ENCODE peak calls at places on chromosomes 16 and 17, in six cellular contexts. F, R, I, S, J and G are unnamed samples. For H3K9me2, the result is how much of the 10 kb centered on the place peaks cover.

GRCh38 chr16:30761427-30761927 is 385 bp downstream of the CFAP119 start:
- DNase-seq in F (no peak), S (peak), I (peak), R (peak), J (peak), G (peak)

GRCh38 chr17:14790518-14790917 is 474.6 kb downstream of the PMP22 start:
- DNase-seq in I (no peak), F (no peak), S (no peak), R (peak), J (no peak), G (peak)

GRCh38 chr16:67723940-67724339 is 4.8 kb upstream of the GFOD2 start:
- DNase-seq in J (no peak), S (no peak), F (no peak), R (no peak), I (no peak), G (no peak)

GRCh38 chr17:73508057-73508930 is 136.0 kb downstream of the SDK2 start:
- DNase-seq in J (no peak), F (no peak), I (no peak), R (no peak), S (no peak), G (no peak)

GRCh38 chr17:32980230-32980629 is 11.4 kb upstream of the SPACA3 start:
- DNase-seq in S (no peak), R (no peak), I (no peak), J (no peak), F (no peak), G (no peak)

GRCh38 chr16:26983426-26983825 is 83.3 kb upstream of the C16orf82 start:
- DNase-seq in J (no peak), I (no peak), F (no peak), S (no peak), R (peak), G (no peak)

GRCh38 chr17:74519951-74520553 is 11.2 kb downstream of the CD300LB start:
- DNase-seq in I (no peak), S (no peak), F (no peak), J (no peak), R (no peak), G (no peak)

GRCh38 chr17:78974635-78975591 is 4.8 kb downstream of the LGALS3BP start:
- DNase-seq in J (no peak), I (no peak), F (peak), R (peak), S (peak), G (peak)

GRCh38 chr17:57881143-57881542 is 31.3 kb upstream of the MRPS23 start:
- DNase-seq in F (no peak), I (no peak), R (peak), S (no peak), J (no peak), G (no peak)

GRCh38 chr16:64417711-64418227 is 704.1 kb downstream of the CDH11 start:
- DNase-seq in J (no peak), F (no peak), S (no peak), I (no peak), R (peak), G (no peak)

GRCh38 chr17:8153550-8153956 is 1.3 kb upstream of the PER1 start:
- DNase-seq in J (no peak), R (peak), I (no peak), S (peak), F (no peak), G (no peak)

GRCh38 chr17:40498281-40499084 is 2.9 kb downstream of the TNS4 start:
- DNase-seq in J (no peak), S (no peak), I (no peak), F (no peak), R (peak), G (no peak)
- H3K9ac ChIP-seq in J (no peak), S (peak), I (no peak), F (no peak), R (peak), G (no peak)

GRCh38 chr16:57029161-57030160 is 40.1 kb downstream of the NLRC5 start:
- DNase-seq in I (no peak), F (no peak), R (peak), J (no peak), S (peak), G (no peak)

GRCh38 chr16:57032931-57033330 is 43.6 kb downstream of the NLRC5 start:
- DNase-seq in J (no peak), I (no peak), F (no peak), R (no peak), S (no peak), G (no peak)

GRCh38 chr16:57032346-57032745 is 43.0 kb downstream of the NLRC5 start:
- DNase-seq in R (no peak), F (no peak), S (no peak), I (no peak), J (no peak), G (no peak)

GRCh38 chr16:57028086-57028485 is 38.7 kb downstream of the NLRC5 start:
- DNase-seq in F (no peak), R (no peak), J (peak), I (no peak), S (peak), G (no peak)

GRCh38 chr16:57030346-57030902 is 41.1 kb downstream of the NLRC5 start:
- DNase-seq in I (no peak), F (no peak), J (no peak), S (no peak), R (no peak), G (no peak)
- H3K9me2 ChIP-seq in I (under half), F (under half), J (under half), S (under half), R (under half), G (under half)

DNA sequence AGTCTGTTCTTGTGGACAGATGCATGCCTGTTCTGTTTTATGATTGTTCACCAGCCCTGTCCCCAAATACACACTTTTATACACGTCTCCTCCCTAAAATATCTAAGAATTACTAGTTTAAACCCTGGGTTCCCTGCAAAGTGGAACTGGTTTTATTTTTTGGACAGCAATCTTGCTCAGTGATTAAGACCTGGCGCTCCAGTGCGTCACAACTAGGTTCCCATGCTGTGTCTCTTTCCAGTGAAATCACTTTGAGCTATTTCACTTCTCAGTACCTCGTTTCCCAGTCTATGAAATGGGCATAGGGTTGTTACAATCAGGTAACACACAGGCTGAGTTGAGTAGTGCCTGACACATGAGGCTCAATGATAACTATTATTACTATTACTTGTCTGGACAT is 1.1 kb downstream of the CEP20 start:
- DNase-seq in R (peak), J (no peak), I (no peak), F (no peak), S (no peak), G (no peak)
- H3K9ac ChIP-seq in R (peak), J (no peak), I (peak), F (peak), S (peak), G (peak)

DNA sequence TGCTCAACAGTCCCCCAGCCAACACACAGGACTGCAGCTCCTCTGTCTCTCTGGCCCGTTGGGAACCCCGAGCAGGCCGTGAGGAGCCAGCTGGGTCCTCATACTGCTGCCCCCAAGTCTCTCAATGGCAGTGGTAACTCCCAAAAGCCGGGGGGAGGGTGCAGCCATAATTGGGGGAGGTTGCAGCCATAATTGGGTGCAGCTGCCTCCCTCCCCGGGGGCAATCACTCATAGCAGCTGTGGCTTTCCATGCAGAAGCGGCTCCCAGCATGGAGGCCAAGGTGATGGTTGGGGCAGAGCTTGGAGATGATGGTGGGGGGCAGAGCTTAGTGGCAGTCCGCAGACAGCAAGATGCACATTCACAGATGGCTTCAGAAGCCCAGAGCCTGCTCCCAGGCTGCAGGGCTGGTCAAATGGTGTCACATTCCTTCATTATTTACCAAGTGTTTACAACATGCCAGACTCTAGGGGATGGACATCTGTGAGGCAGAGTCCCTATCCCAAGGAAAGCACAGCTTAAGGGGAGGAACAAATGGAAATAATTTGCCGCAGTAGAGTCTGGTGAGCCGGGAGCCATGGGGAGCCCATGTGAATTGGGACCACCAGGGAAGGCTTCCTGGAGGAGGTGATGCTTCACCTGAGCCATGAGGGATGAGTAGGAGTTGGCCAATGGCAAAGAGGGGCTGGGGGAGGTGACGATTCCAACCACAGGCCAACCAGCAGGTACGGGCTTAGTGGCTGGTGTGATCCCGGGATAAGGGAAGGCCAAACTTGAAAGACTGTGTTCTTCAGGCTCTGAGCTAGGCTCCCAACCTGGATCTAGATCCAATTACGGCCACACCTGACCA is 8.2 kb downstream of the DOC2B start:
- DNase-seq in F (no peak), S (no peak), J (no peak), R (no peak), I (peak), G (no peak)
- H3K9me2 ChIP-seq in F (under half), S (under half), J (under half), R (under half), I (under half), G (under half)

DNA sequence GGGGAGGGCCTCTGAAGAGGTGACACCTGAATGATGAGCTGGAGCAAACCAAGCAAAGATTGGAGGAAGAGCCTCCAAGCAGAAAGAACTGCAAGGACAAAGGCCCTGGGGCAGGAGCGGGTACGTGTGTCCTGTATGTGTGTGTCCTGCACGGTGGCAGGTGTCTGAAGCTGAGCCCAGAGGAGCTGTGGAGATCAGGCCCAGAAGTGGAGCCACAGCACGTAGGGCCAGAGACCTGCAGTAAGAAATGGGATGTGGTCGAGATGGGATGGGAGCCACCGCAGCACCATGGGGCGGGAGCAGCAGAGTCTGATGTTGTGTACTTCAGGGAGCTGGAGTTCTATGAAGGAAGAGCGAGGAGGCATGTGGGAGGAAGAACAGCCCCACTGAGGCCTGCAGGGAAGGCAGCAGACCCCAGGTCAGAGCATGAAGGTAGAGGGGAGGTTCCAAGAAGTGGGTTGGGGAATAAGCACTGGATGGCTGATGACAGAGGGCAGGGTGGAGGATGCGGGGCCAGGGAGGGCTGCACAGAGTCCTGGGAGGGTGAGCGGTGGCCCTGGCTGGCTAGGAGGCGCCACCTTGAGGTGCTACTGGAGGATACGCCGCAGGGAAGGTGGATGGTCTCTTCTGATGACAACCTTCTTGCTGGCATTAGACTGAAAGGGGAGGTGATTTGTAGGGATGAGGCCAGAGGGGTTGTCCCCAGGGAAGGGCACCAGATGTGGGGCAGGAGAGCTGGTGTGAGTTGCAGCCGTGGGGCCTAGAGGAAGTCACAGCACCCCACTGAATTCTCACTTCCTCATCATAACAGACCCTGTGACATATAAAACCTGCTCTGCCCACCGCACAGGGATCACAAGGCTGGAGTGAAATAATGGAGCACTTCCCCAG is 10.6 kb upstream of the CETP start:
- DNase-seq in I (peak), S (peak), R (peak), J (peak), F (no peak), G (peak)
- H3K9ac ChIP-seq in I (no peak), S (no peak), R (no peak), J (peak), F (no peak), G (peak)